ENCODE peak calls at places on chromosome 12, in six cellular contexts. M is CD8-positive, alpha-beta memory T cell; I is ascending aorta; J is uterus; P is transverse colon; Z is H9. W is an unnamed sample.
A peak's percentile ranks its signal among the peaks of the same experiment; 100 is the strongest.

GRCh38 chr12:48988030-48988649 is 10.0 kb downstream of the WNT1 start:
- DNase-seq in M (peak; percentile 69), I (no peak), J (no peak), P (peak; percentile 75), Z (peak; percentile 92), W (peak; percentile 89)

GRCh38 chr12:75087656-75088055 is 122.0 kb downstream of the KCNC2 start:
- DNase-seq in M (no peak), I (no peak), J (no peak), P (no peak), Z (no peak), W (peak; percentile 4)

GRCh38 chr12:62848418-62848817 is 86.5 kb downstream of the PPM1H start:
- DNase-seq in M (no peak), I (no peak), J (no peak), P (no peak), Z (no peak), W (peak; percentile 22)

GRCh38 chr12:106910202-106910601 is 45.5 kb upstream of the TMEM263 start:
- DNase-seq in M (no peak), I (no peak), J (no peak), P (no peak), Z (no peak), W (no peak)

GRCh38 chr12:128043317-128043716 is 223.7 kb upstream of the TMEM132C start:
- DNase-seq in M (no peak), I (no peak), J (no peak), P (no peak), Z (no peak), W (no peak)

GRCh38 chr12:16093825-16094224 is 182.7 kb downstream of the DERA start:
- DNase-seq in M (no peak), I (no peak), J (no peak), P (no peak), Z (no peak), W (no peak)

GRCh38 chr12:99759467-99759866 is 111.9 kb downstream of the GARIN6 start:
- DNase-seq in M (no peak), I (no peak), J (no peak), P (no peak), Z (no peak), W (no peak)

GRCh38 chr12:121803861-121804416 is at the start of gene SETD1B:
- DNase-seq in M (no peak), I (no peak), J (peak; percentile 55), P (peak; percentile 69), Z (no peak), W (no peak)

GRCh38 chr12:114774181-114774580 is 90.2 kb upstream of the TBX3 start:
- DNase-seq in M (no peak), I (no peak), J (no peak), P (no peak), Z (no peak), W (no peak)

GRCh38 chr12:79016181-79016580 is 151.6 kb downstream of the SYT1 start:
- DNase-seq in M (no peak), I (no peak), J (no peak), P (no peak), Z (no peak), W (peak; percentile 50)

GRCh38 chr12:12797789-12798142 is 12.3 kb downstream of the APOLD1 start:
- DNase-seq in M (no peak), I (no peak), J (no peak), P (no peak), Z (no peak), W (no peak)

GRCh38 chr12:86634706-86635410 is 378.7 kb upstream of the MGAT4C start:
- DNase-seq in M (no peak), I (no peak), J (no peak), P (no peak), Z (no peak), W (no peak)

GRCh38 chr12:83960767-83961166 is 951.8 kb downstream of the SLC6A15 start:
- DNase-seq in M (no peak), I (no peak), J (no peak), P (no peak), Z (no peak), W (no peak)

GRCh38 chr12:132887513-132888341 is at the start of gene CHFR:
- DNase-seq in M (peak; percentile 93), I (peak; percentile 98), J (peak; percentile 97), P (peak; percentile 97), Z (peak; percentile 100), W (peak; percentile 89)

GRCh38 chr12:75592086-75592485 is 80.7 kb upstream of the KRR1 start:
- DNase-seq in M (no peak), I (no peak), J (no peak), P (no peak), Z (no peak), W (no peak)

GRCh38 chr12:118055144-118055557 is 5.8 kb downstream of the WSB2 start:
- DNase-seq in M (peak; percentile 43), I (peak; percentile 74), J (no peak), P (peak; percentile 54), Z (peak; percentile 75), W (peak; percentile 62)

GRCh38 chr12:125351788-125352187 is 286.6 kb downstream of the AACS start:
- DNase-seq in M (no peak), I (no peak), J (no peak), P (no peak), Z (no peak), W (no peak)

DNA sequence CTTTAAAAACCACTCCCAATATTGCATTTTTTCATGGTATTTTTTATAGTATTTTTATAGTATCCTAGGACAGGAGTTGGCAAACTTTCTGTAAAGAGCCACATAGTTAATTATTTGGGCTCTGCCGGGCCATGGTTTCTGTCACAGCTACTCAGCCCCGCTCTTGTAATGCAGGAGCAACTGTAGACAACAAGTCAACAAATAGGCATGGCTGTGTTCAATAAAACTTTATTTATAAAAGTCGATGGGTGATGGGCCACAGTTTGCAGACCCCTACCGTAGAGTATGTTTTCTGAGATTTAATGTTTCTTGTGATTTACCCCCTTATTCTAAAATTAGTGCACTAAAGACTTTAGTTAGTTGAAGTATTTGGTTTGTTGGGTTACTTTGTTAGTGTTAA is 25.5 kb downstream of the MDM2 start:
- DNase-seq in M (no peak), I (no peak), J (no peak), P (no peak), Z (no peak), W (no peak)
- H3K27ac ChIP-seq in M (no peak overlapping the region), I (no peak overlapping the region), J (no peak overlapping the region), P (no peak overlapping the region), Z (no peak overlapping the region), W (no peak overlapping the region)

GRCh38 chr12:6280672-6281071 is 29.8 kb upstream of the PLEKHG6 start:
- DNase-seq in M (no peak), I (no peak), J (no peak), P (no peak), Z (no peak), W (no peak)

GRCh38 chr12:6279631-6280030 is 30.9 kb upstream of the PLEKHG6 start:
- DNase-seq in M (no peak), I (no peak), J (no peak), P (no peak), Z (no peak), W (no peak)

GRCh38 chr12:6279256-6279628 is 31.2 kb upstream of the PLEKHG6 start:
- DNase-seq in M (no peak), I (no peak), J (no peak), P (no peak), Z (no peak), W (no peak)

GRCh38 chr12:6281081-6281809 is 29.2 kb upstream of the PLEKHG6 start:
- DNase-seq in M (no peak), I (no peak), J (no peak), P (no peak), Z (no peak), W (no peak)

DNA sequence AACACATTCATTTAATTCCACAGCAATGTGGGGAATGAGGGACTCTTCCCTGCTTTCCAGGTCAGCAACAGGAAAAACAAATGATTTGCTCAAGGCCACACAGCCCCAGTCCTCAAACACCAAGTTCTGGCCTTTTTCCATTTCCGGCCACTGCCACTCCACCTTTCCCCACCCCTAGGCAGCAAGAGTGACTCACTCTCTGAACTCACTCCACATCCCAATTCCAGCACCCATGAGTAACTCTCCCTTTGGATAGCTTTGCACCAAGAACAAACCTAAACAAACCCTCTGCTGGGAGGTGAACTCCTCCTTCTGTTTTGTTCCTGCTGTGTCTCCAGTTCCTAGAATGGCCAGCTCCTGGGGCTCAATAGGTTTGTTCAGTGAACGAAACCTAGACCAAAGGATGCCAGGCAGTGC is 30.4 kb upstream of the PLEKHG6 start:
- DNase-seq in M (no peak), I (peak; percentile 92), J (peak; percentile 53), P (peak; percentile 68), Z (no peak), W (peak; percentile 60)
- H3K27ac ChIP-seq in M (no peak overlapping the region), I (peak overlapping the region; percentile 82), J (peak overlapping the region; percentile 92), P (peak overlapping the region; percentile 92), Z (no peak overlapping the region), W (no peak overlapping the region)

GRCh38 chr12:119988788-119989618 is at the start of gene BICDL1:
- DNase-seq in M (peak; percentile 97), I (peak; percentile 76), J (peak; percentile 21), P (peak; percentile 94), Z (peak; percentile 99), W (peak; percentile 49)
- H3K27ac ChIP-seq in M (peak within 1 kb of the TSS; percentile 75), I (no peak within 1 kb of the TSS), J (no peak within 1 kb of the TSS), P (peak within 1 kb of the TSS; percentile 85), Z (no peak within 1 kb of the TSS), W (no peak within 1 kb of the TSS)

DNA sequence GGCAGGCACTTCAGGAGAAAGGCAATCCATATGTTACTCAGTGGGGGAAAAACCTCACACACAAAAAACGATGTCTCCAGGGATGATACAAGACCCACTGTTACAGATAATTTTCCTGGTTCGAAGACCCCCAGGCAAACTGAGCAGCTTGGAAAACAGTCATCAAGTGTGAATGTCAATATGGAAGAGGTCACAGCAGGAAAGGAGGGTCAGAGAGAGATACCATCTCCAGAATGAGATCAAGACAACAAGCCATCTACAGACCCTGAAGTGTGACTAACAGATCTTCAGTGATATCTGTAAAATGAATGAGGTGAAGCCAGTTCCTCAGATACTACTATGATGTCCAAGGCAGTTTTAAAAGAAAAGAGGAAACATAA is 28.6 kb downstream of the GNS start:
- DNase-seq in M (no peak), I (no peak), J (no peak), P (no peak), Z (no peak), W (peak; percentile 79)
- H3K27ac ChIP-seq in M (peak overlapping the region; percentile 40), I (no peak overlapping the region), J (peak overlapping the region; percentile 83), P (peak overlapping the region; percentile 30), Z (no peak overlapping the region), W (peak overlapping the region; percentile 54)

GRCh38 chr12:50240792-50241114 is 42.6 kb downstream of the LIMA1 start:
- DNase-seq in M (no peak), I (no peak), J (no peak), P (no peak), Z (no peak), W (no peak)
- H3K27ac ChIP-seq in M (no peak overlapping the region), I (peak overlapping the region; percentile 94), J (peak overlapping the region; percentile 98), P (peak overlapping the region; percentile 82), Z (no peak overlapping the region), W (peak overlapping the region; percentile 67)

GRCh38 chr12:110920324-110920910 is at the start of gene MYL2:
- DNase-seq in M (no peak), I (no peak), J (no peak), P (no peak), Z (no peak), W (peak; percentile 16)

GRCh38 chr12:110917467-110917866 is 2.9 kb downstream of the MYL2 start:
- DNase-seq in M (no peak), I (no peak), J (no peak), P (no peak), Z (no peak), W (peak; percentile 22)

GRCh38 chr12:110917961-110918360 is 2.4 kb downstream of the MYL2 start:
- DNase-seq in M (no peak), I (no peak), J (no peak), P (no peak), Z (no peak), W (no peak)

GRCh38 chr12:110921262-110921661 is 883 bp upstream of the MYL2 start:
- DNase-seq in M (no peak), I (no peak), J (no peak), P (no peak), Z (no peak), W (no peak)

GRCh38 chr12:110919720-110920119 is 659 bp downstream of the MYL2 start:
- DNase-seq in M (no peak), I (no peak), J (no peak), P (no peak), Z (no peak), W (no peak)
- H3K27ac ChIP-seq in M (no peak overlapping the region), I (no peak overlapping the region), J (no peak overlapping the region), P (no peak overlapping the region), Z (no peak overlapping the region), W (no peak overlapping the region)